ENCODE peak calls at places on chromosomes 4 and X, in five cellular contexts. D, W, L, N and R are unnamed samples. For H3K9me3, the result is how much of the 10 kb centered on the place peaks cover.

GRCh38 chr4:39308576-39308975 is 57.6 kb downstream of the RFC1 start:
- DNase-seq in D (no peak), W (no peak), L (no peak), N (no peak), R (no peak)

GRCh38 chr4:69881173-69881773 is 21.3 kb upstream of the SULT1E1 start:
- DNase-seq in D (peak), W (peak), L (no peak), N (peak), R (peak)

GRCh38 chr4:152100378-152101201 is 339.8 kb upstream of the GATB start:
- DNase-seq in D (no peak), W (no peak), L (no peak), N (no peak), R (no peak)

GRCh38 chrX:40146471-40147398 is 49.0 kb upstream of the BCOR start:
- DNase-seq in D (peak), W (peak), L (peak), N (peak), R (no peak)

GRCh38 chrX:15973299-15973698 is 118.7 kb upstream of the AP1S2 start:
- DNase-seq in D (peak), W (peak), L (no peak), N (peak), R (no peak)

GRCh38 chr4:185467991-185468390 is 3.5 kb downstream of the CCDC110 start:
- DNase-seq in D (no peak), W (no peak), L (no peak), N (no peak), R (no peak)

GRCh38 chrX:24673424-24673823 is 20.3 kb upstream of the POLA1 start:
- DNase-seq in D (no peak), W (no peak), L (no peak), N (no peak), R (no peak)

GRCh38 chrX:265502-265901 is 15.7 kb upstream of the PLCXD1 start:
- DNase-seq in D (no peak), W (no peak), L (no peak), N (no peak), R (no peak)

GRCh38 chr4:171517883-171518282 is 295.3 kb upstream of the GALNTL6 start:
- DNase-seq in D (no peak), W (no peak), L (no peak), N (no peak), R (no peak)

GRCh38 chr4:76801621-76802545 is 96.1 kb downstream of the SOWAHB start:
- DNase-seq in D (no peak), W (peak), L (peak), N (peak), R (peak)

GRCh38 chrX:143027262-143027661 is 1.5 kb downstream of the SPANXN4 start:
- DNase-seq in D (no peak), W (no peak), L (no peak), N (no peak), R (no peak)

GRCh38 chrX:143025628-143026027 is at the start of gene SPANXN4:
- DNase-seq in D (no peak), W (no peak), L (no peak), N (no peak), R (no peak)
- H3K9me3 ChIP-seq in D (under half), W (under half), L (under half), N (under half), R (under half)

GRCh38 chrX:63919081-63919480 is 134.1 kb upstream of the ARHGEF9 start:
- DNase-seq in D (no peak), W (no peak), L (no peak), N (no peak), R (no peak)

GRCh38 chrX:63918611-63919010 is 133.6 kb upstream of the ARHGEF9 start:
- DNase-seq in D (no peak), W (peak), L (no peak), N (peak), R (no peak)

GRCh38 chrX:63917296-63917695 is 132.3 kb upstream of the ARHGEF9 start:
- DNase-seq in D (no peak), W (no peak), L (no peak), N (no peak), R (no peak)

DNA sequence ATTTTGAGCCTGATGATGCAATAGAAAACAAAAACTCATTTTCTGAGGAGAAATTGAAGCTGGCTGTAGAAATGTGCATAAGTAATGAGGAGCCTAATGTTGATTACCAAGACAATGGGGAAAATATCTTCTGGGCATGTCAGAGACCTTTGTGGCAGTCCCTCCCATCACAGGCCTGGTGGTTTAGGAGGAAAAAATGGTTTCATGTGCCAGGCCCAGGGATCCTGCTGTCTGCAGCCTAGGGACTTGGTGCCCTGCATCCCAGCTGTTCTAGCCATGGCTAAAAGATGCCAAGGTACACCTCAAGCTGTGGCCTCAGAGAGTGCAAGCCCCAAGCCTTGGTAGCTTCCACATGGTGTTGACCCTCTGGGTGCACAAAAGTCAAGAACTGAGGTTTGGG is 128.7 kb upstream of the ARHGEF9 start:
- DNase-seq in D (no peak), W (no peak), L (no peak), N (no peak), R (no peak)
- H3K9me3 ChIP-seq in D (under half), W (under half), L (under half), N (under half), R (under half)

DNA sequence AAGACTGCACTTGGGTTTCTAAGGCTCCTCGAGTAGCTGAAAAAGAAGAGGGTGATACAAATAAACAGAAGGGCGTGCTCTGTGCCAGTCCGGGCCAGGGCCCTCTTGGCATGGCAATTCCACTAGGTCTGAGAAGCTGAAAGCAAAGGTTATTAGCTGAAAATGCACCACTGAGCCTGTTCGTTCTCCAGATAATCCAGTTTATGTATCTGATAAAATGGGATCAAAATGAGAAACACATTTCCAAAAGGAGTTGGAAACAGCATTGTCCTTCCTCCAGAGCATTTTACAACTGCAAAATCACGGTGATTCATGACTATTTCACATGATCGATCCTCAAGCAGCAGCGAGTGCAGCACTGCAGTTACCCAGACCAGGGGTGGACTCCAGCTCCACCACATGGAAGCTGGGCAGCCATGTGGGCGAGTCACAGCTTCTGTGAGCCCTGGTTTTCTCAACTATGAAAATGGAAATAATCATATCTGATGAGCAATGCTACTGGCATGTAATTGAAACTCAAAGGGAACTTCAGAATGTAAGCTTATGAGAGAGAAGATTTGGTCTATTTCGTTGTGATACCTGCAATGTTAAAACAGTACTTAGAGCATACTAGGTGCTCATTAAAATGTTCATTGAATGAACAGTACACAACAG is 78.7 kb upstream of the MSX1 start:
- DNase-seq in D (peak), W (no peak), L (no peak), N (peak), R (no peak)
- H3K9me3 ChIP-seq in D (under half), W (under half), L (under half), N (under half), R (under half)

GRCh38 chrX:110214684-110215083 is 103.2 kb downstream of the AMMECR1 start:
- DNase-seq in D (no peak), W (no peak), L (no peak), N (no peak), R (no peak)

GRCh38 chrX:110211340-110211739 is 106.5 kb downstream of the AMMECR1 start:
- DNase-seq in D (no peak), W (no peak), L (no peak), N (no peak), R (no peak)

GRCh38 chrX:110213183-110213582 is 104.7 kb downstream of the AMMECR1 start:
- DNase-seq in D (no peak), W (no peak), L (no peak), N (no peak), R (no peak)

GRCh38 chrX:110210417-110211139 is 107.3 kb downstream of the AMMECR1 start:
- DNase-seq in D (peak), W (no peak), L (no peak), N (peak), R (no peak)

DNA sequence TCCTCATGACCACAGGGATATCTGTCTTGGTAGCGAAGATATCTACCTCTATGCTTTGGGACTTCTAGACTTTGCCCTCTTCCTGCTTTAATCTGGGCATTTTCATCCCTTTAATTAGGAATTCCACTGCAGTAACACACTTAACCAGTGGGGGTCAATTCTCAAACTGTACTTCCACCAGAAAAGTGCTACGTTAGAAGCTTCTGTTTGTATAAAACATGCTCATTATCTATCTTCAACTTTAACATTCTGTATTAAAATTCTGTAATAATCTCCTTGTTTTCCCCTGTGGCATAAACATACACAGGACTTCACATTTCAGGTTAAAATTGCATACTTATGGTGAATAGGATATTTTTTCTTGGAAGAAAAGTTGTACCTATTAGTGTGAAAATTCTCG is 105.6 kb downstream of the AMMECR1 start:
- DNase-seq in D (peak), W (no peak), L (no peak), N (peak), R (no peak)
- H3K9me3 ChIP-seq in D (under half), W (under half), L (under half), N (under half), R (under half)